ENCODE peak calls at places on chromosomes 2 and 18, in seven cellular contexts. P is foreskin fibroblast; W is BJ; E is hepatocyte; R is CD4-positive, alpha-beta memory T cell; I is mammary epithelial cell; F is CD8-positive, alpha-beta memory T cell. Q is an unnamed sample.

GRCh38 chr2:238100049-238100820 is at the start of gene ESPNL:
- DNase-seq in W (no peak), E (no peak), I (no peak), R (no peak), P (no peak), F (no peak), Q (no peak)

GRCh38 chr2:191436368-191437055 is 191.3 kb downstream of the MYO1B start:
- DNase-seq in I (no peak), F (no peak), W (no peak), P (peak), E (no peak), R (no peak), Q (no peak)

GRCh38 chr2:79114797-79115494 is 5.3 kb upstream of the REG1A start:
- DNase-seq in P (no peak), E (no peak), I (no peak), W (no peak), F (no peak), R (no peak), Q (no peak)

GRCh38 chr2:104945866-104946265 is 92.0 kb downstream of the POU3F3 start:
- DNase-seq in F (no peak), E (no peak), P (no peak), I (peak), R (no peak), W (no peak), Q (no peak)

GRCh38 chr18:36099311-36099710 is 29.8 kb downstream of the SLC39A6 start:
- DNase-seq in R (no peak), F (no peak), E (no peak), P (no peak), I (no peak), W (no peak), Q (no peak)

GRCh38 chr2:236498369-236498768 is 71.3 kb upstream of the ACKR3 start:
- DNase-seq in F (no peak), R (no peak), P (no peak), I (peak), E (no peak), W (peak), Q (no peak)

GRCh38 chr18:51151568-51152511 is 45.6 kb downstream of the MEX3C start:
- DNase-seq in E (no peak), R (peak), P (no peak), F (peak), W (no peak), I (no peak), Q (no peak)

GRCh38 chr2:98280376-98281102 is 65.7 kb upstream of the CNGA3 start:
- DNase-seq in F (no peak), W (no peak), R (no peak), E (peak), I (no peak), P (peak), Q (no peak)

GRCh38 chr2:216057688-216058193 is 23.9 kb downstream of the PECR start:
- DNase-seq in I (peak), F (peak), R (peak), E (peak), P (peak), W (peak), Q (peak)

GRCh38 chr2:215363039-215363438 is 51.2 kb downstream of the ATIC start:
- DNase-seq in R (no peak), I (peak), P (peak), F (no peak), E (no peak), W (no peak), Q (no peak)

GRCh38 chr2:121360566-121361300 is 75.7 kb upstream of the TFCP2L1 start:
- DNase-seq in F (no peak), I (peak), E (no peak), P (peak), W (no peak), R (no peak), Q (peak)

GRCh38 chr2:62570861-62571698 is 65.1 kb upstream of the TMEM17 start:
- DNase-seq in P (peak), F (no peak), W (no peak), E (peak), R (no peak), I (no peak), Q (no peak)

GRCh38 chr2:98829586-98830270 is 98.8 kb upstream of the MGAT4A start:
- DNase-seq in P (no peak), I (no peak), F (no peak), R (no peak), E (no peak), W (no peak), Q (no peak)

GRCh38 chr2:42958036-42958370 is 165.6 kb upstream of the HAAO start:
- DNase-seq in P (no peak), F (no peak), W (no peak), I (no peak), R (no peak), E (no peak), Q (no peak)

GRCh38 chr18:9109523-9109922 is 7.0 kb downstream of the NDUFV2 start:
- DNase-seq in I (no peak), P (peak), W (no peak), F (no peak), E (no peak), R (no peak), Q (no peak)

GRCh38 chr2:232436381-232437129 is 19.4 kb upstream of the ALPI start:
- DNase-seq in W (no peak), P (no peak), F (no peak), I (no peak), R (no peak), E (peak), Q (no peak)

GRCh38 chr2:160505236-160505635 is 11.6 kb upstream of the RBMS1 start:
- DNase-seq in P (no peak), E (no peak), I (no peak), R (no peak), F (no peak), W (no peak), Q (no peak)

GRCh38 chr2:104976603-104977120 is 61.2 kb upstream of the MRPS9 start:
- DNase-seq in W (no peak), E (no peak), F (peak), R (no peak), I (no peak), P (no peak), Q (no peak)

GRCh38 chr2:234044157-234044556 is 6.3 kb upstream of the SPP2 start:
- DNase-seq in F (no peak), W (peak), E (no peak), I (peak), P (peak), R (no peak), Q (peak)

GRCh38 chr18:60568211-60568610 is 195.6 kb upstream of the MC4R start:
- DNase-seq in P (no peak), R (no peak), E (no peak), W (no peak), F (no peak), I (no peak), Q (no peak)

GRCh38 chr18:2070636-2071035 is 500.7 kb downstream of the METTL4 start:
- DNase-seq in F (no peak), W (no peak), P (no peak), I (no peak), R (no peak), E (no peak), Q (no peak)

GRCh38 chr2:241858206-241859016 is at the start of gene PDCD1:
- DNase-seq in P (no peak), F (no peak), W (no peak), R (peak), E (no peak), I (no peak), Q (no peak)

GRCh38 chr2:95699201-95699600 is 107.4 kb downstream of the TRIM43 start:
- DNase-seq in I (no peak), E (no peak), P (no peak), R (no peak), F (no peak), W (no peak), Q (no peak)

GRCh38 chr2:232306741-232307305 is 71.7 kb upstream of the ALPP start:
- DNase-seq in P (no peak), I (no peak), W (no peak), F (no peak), E (no peak), R (no peak), Q (no peak)

GRCh38 chr2:233471291-233472035 is 95.1 kb downstream of the USP40 start:
- DNase-seq in P (no peak), W (no peak), F (no peak), I (no peak), E (no peak), R (no peak), Q (no peak)

GRCh38 chr2:138708682-138709241 is 71.4 kb downstream of the NXPH2 start:
- DNase-seq in P (peak), I (no peak), E (no peak), W (no peak), R (no peak), F (no peak), Q (no peak)

GRCh38 chr2:54456526-54457325 is 599 bp downstream of the SPTBN1 start:
- DNase-seq in R (no peak), P (peak), F (no peak), E (peak), W (no peak), I (peak), Q (no peak)

GRCh38 chr18:629303-630150 is 27.9 kb upstream of the TYMS start:
- DNase-seq in I (no peak), F (no peak), W (no peak), E (no peak), R (no peak), P (no peak), Q (no peak)

GRCh38 chr18:26657618-26658581 is 109.5 kb upstream of the KCTD1 start:
- DNase-seq in E (no peak), R (no peak), F (no peak), I (no peak), W (no peak), P (peak), Q (no peak)
- H3K4me3 ChIP-seq in E (peak), R (no peak), F (no peak), I (peak), W (no peak), P (peak), Q (peak)

GRCh38 chr18:25283769-25284168 is 68.2 kb downstream of the ZNF521 start:
- DNase-seq in R (no peak), F (no peak), I (no peak), W (no peak), P (no peak), E (no peak), Q (no peak)
- H3K4me3 ChIP-seq in R (no peak), F (no peak), I (no peak), W (no peak), P (no peak), E (no peak), Q (no peak)

GRCh38 chr2:173059292-173059691 is 16.4 kb upstream of the MAP3K20 start:
- DNase-seq in P (no peak), E (no peak), W (no peak), I (no peak), F (no peak), R (no peak), Q (no peak)

GRCh38 chr2:173058673-173059072 is 17.0 kb upstream of the MAP3K20 start:
- DNase-seq in E (no peak), P (no peak), W (no peak), I (no peak), R (no peak), F (no peak), Q (no peak)

GRCh38 chr2:173059941-173060575 is 15.6 kb upstream of the MAP3K20 start:
- DNase-seq in F (no peak), R (no peak), W (no peak), P (peak), I (no peak), E (no peak), Q (no peak)

GRCh38 chr2:173056705-173057368 is 18.8 kb upstream of the MAP3K20 start:
- DNase-seq in E (no peak), P (no peak), F (no peak), W (no peak), R (no peak), I (no peak), Q (no peak)

GRCh38 chr2:173058097-173058496 is 17.5 kb upstream of the MAP3K20 start:
- DNase-seq in E (no peak), I (no peak), F (no peak), R (no peak), W (no peak), P (peak), Q (no peak)
- H3K4me3 ChIP-seq in E (no peak), I (no peak), F (no peak), R (no peak), W (no peak), P (no peak), Q (no peak)

GRCh38 chr2:176178807-176179271 is 9.6 kb upstream of the HOXD1 start:
- DNase-seq in E (no peak), I (no peak), W (no peak), P (no peak), R (no peak), F (no peak), Q (no peak)

GRCh38 chr2:176175729-176176074 is 12.8 kb upstream of the HOXD1 start:
- DNase-seq in I (no peak), P (no peak), R (no peak), F (no peak), W (no peak), E (no peak), Q (no peak)

GRCh38 chr2:176176233-176176632 is 12.2 kb upstream of the HOXD1 start:
- DNase-seq in F (no peak), I (no peak), P (no peak), R (no peak), E (no peak), W (no peak), Q (no peak)

GRCh38 chr2:176177580-176178270 is 10.7 kb upstream of the HOXD1 start:
- DNase-seq in I (no peak), W (no peak), R (no peak), P (no peak), F (no peak), E (no peak), Q (no peak)

GRCh38 chr2:176178271-176178806 is 10.1 kb upstream of the HOXD1 start:
- DNase-seq in F (no peak), E (no peak), W (no peak), I (peak), P (no peak), R (no peak), Q (no peak)
- H3K4me3 ChIP-seq in F (no peak), E (peak), W (no peak), I (peak), P (peak), R (no peak), Q (peak)

Q was measured in skeletal muscle cell.